ENCODE peak calls at places on chromosome 10, in nine cellular contexts. G is astrocyte of the spinal cord, S is lower leg skin, C is astrocyte, E is Caco-2, T is ascending aorta, V is pancreas, R is mucosa of descending colon, M is endodermal cell. N is an unnamed sample.

GRCh38 chr10:77927343-77928256 is 1.0 kb upstream of the DLG5 start:
- DNase-seq in E (no peak), V (no peak), R (no peak), T (no peak), S (no peak), C (no peak), M (peak), G (no peak), N (no peak)

GRCh38 chr10:18144928-18145327 is 4.7 kb downstream of the CACNB2 start:
- DNase-seq in V (peak), S (no peak), E (no peak), M (no peak), R (peak), C (no peak), T (no peak), G (no peak), N (peak)

GRCh38 chr10:77636286-77636966 is 1.2 kb downstream of the KCNMA1 start:
- DNase-seq in V (peak), E (no peak), S (no peak), G (no peak), R (peak), C (no peak), M (peak), T (no peak), N (no peak)

GRCh38 chr10:112340601-112341000 is 33.3 kb upstream of the ACSL5 start:
- DNase-seq in S (no peak), C (no peak), R (no peak), V (no peak), G (no peak), E (no peak), M (no peak), T (no peak), N (no peak)

GRCh38 chr10:92799591-92799990 is 48.7 kb upstream of the EXOC6 start:
- DNase-seq in R (no peak), S (no peak), M (no peak), V (no peak), E (no peak), G (no peak), T (no peak), C (peak), N (peak)

GRCh38 chr10:86356306-86356705 is 10.3 kb downstream of the GRID1 start:
- DNase-seq in T (no peak), V (no peak), E (no peak), C (no peak), M (no peak), G (no peak), R (no peak), S (no peak), N (no peak)

GRCh38 chr10:21173433-21173963 is 276.4 kb upstream of the NEBL start:
- DNase-seq in M (peak), S (peak), C (no peak), V (peak), G (no peak), T (no peak), E (peak), R (peak), N (no peak)

GRCh38 chr10:62681211-62681940 is 123.1 kb upstream of the ADO start:
- DNase-seq in M (peak), G (no peak), R (peak), E (peak), T (no peak), V (peak), S (no peak), C (peak), N (no peak)

GRCh38 chr10:49598164-49598856 is 11.8 kb upstream of the SLC18A3 start:
- DNase-seq in T (no peak), S (no peak), R (no peak), V (no peak), G (no peak), M (no peak), E (peak), C (no peak), N (no peak)

GRCh38 chr10:114631090-114631677 is 26.9 kb downstream of the ABLIM1 start:
- DNase-seq in R (no peak), V (no peak), M (no peak), E (no peak), T (no peak), S (no peak), C (no peak), G (no peak), N (no peak)
- H3K4me3 ChIP-seq in R (no peak), V (peak), M (peak), E (peak), T (peak), S (peak), C (peak), G (peak), N (peak)

GRCh38 chr10:95176101-95176500 is 17.9 kb upstream of the ACSM6 start:
- DNase-seq in S (no peak), T (no peak), C (no peak), M (no peak), R (no peak), G (no peak), E (no peak), V (no peak), N (no peak)
- TF ChIP-seq CTCF in S (no peak), T (no peak), C (no peak), M (peak), R (no peak), G (no peak), E (no peak), V (no peak), N (no peak)

DNA sequence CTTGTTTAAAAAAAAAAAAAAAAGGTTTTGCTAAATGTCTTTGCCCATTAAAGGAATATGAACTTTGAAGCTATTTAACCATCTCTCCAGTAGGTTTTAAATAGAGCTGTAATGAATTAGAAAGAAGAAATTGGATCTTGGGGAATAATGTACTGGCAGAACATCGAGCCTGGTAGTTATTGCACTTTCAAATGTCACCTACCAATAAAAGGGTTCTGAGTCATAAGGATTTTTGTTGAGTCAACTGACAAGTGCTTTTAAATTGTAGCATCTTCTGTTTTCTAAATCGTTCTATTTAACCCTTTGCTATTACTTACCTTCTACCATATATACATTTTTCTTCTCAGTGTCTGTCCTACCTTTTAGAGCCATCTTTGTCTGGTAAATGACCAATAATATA is 10.7 kb downstream of the CUTC start:
- DNase-seq in M (no peak), R (no peak), G (peak), V (no peak), S (no peak), E (no peak), C (no peak), T (no peak), N (no peak)
- H3K4me3 ChIP-seq in M (no peak), R (no peak), G (no peak), V (no peak), S (no peak), E (no peak), C (no peak), T (no peak), N (no peak)

DNA sequence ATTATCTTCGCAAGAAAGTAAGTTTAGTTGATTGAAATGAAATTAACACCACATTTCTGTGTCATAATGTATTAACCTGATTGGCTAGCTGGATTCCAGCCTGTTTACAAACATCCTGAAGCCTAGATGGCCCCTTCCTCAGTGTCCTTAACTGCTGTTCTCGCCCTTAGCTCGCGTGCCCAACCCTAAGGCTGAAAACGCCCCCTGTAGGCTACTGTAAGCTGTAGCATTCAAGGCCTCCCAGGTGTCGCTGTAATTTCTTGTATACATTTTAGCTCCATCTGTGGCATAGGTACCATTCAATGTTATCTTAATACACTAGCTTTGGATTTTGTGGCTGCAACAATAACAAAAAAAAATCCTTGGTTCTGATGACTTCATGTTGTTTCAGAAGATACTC is 191.6 kb downstream of the MGMT start:
- DNase-seq in R (no peak), E (no peak), G (no peak), S (no peak), C (no peak), V (no peak), M (peak), T (no peak), N (no peak)
- TF ChIP-seq CTCF in R (no peak), E (peak), G (peak), S (no peak), C (peak), V (no peak), M (peak), T (no peak), N (peak)

DNA sequence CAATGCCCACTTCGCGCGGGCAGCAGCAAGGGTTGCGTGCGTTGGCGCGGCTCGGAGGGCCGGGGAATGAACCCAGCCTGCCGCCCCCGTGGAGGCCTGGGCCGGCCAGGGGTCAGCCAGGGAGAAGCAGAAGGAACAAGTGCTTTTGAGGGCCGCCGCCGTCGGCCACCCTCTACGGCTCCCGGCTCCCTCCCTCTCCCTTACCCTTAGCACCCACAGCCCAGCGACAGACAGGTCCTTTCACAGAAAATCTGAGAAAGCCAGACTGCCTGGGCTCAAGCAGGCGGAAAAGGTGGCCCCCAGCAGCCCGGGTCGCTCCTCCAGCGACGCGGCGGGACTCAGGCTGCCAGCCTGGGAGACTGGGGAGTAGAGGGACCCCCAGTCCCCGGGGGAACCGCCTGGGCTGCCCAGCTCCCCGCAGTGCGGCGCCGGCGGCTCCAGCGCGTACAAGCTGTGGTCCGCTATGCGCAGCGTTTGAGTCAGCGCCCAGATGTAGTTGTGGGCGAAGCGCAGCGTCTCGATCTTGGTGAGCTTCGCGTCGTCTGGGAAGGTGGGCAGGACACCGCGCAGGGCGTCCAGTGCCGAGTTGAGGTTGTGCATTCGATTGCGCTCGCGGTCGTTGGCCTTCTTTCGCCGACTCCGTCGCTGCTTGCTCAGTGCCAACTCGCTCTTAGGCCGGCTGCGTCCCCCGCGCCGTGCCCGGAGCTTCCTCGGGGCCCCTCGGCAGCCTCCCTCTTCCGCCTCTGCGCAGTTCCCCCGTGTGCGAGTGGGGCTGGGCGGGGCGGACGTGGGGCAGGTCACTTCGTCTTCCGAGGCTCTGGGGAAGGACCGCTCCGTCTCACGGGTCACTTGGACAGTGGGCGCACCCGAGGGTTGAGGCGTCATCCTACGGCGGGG is 815 bp downstream of the NEUROG3 start:
- DNase-seq in E (no peak), S (peak), R (no peak), M (peak), T (no peak), V (peak), G (no peak), C (no peak), N (no peak)
- H3K4me3 ChIP-seq in E (no peak), S (no peak), R (no peak), M (peak), T (peak), V (no peak), G (no peak), C (no peak), N (no peak)

GRCh38 chr10:119602241-119603095 is 5.7 kb upstream of the TIAL1 start:
- DNase-seq in V (no peak), T (no peak), M (peak), E (no peak), C (no peak), R (no peak), S (no peak), G (no peak), N (peak)
- TF ChIP-seq CTCF in V (no peak), T (peak), M (peak), E (peak), C (no peak), R (no peak), S (no peak), G (peak), N (peak)

DNA sequence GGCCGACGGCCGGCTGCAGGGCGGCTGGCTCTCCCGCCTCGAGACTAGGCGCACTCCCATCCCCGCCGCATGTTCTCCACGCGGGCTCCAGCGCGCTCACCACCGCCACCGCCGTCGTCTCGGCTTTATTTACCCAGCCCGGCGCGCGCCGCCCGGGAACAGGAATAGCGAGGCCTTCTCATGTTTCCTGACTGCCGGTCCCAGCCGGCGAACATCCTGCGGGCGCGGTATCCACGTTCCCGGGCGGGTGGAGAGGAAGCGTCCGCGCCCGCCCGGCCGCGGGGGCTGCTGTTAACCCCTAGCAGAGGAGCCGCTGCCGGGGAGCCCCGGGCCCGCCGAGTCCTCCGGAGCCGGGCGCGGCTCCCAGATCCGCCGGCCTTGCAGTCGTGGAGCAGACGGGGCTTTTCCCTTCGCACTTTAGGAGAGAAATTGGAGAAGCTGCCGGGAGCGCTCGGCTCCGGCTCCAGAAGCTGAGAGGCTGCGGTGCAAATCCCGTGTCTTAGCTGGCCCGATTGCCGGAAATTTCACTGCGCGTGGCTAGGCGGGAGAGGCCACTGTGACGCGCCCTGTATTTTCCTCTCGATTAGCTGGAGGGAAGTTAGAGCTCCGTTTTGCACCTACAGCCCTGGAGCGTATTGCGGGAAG is at the start of gene MKX:
- DNase-seq in M (peak), R (peak), E (no peak), S (peak), V (peak), G (peak), C (peak), T (no peak), N (no peak)
- H3K4me3 ChIP-seq in M (peak), R (no peak), E (peak), S (peak), V (no peak), G (peak), C (peak), T (peak), N (no peak)

GRCh38 chr10:1058017-1058416 is 1.8 kb downstream of the WDR37 start:
- DNase-seq in S (no peak), C (no peak), M (no peak), T (no peak), E (no peak), R (no peak), V (no peak), G (no peak), N (no peak)
- TF ChIP-seq CTCF in S (no peak), C (no peak), M (no peak), T (no peak), E (no peak), R (no peak), V (no peak), G (no peak), N (no peak)

GRCh38 chr10:34801066-34801738 is 13.9 kb downstream of the PARD3 start:
- DNase-seq in C (peak), T (no peak), G (no peak), V (no peak), S (peak), E (no peak), R (no peak), M (peak), N (peak)
- H3K4me3 ChIP-seq in C (no peak), T (no peak), G (no peak), V (no peak), S (no peak), E (no peak), R (no peak), M (peak), N (no peak)

DNA sequence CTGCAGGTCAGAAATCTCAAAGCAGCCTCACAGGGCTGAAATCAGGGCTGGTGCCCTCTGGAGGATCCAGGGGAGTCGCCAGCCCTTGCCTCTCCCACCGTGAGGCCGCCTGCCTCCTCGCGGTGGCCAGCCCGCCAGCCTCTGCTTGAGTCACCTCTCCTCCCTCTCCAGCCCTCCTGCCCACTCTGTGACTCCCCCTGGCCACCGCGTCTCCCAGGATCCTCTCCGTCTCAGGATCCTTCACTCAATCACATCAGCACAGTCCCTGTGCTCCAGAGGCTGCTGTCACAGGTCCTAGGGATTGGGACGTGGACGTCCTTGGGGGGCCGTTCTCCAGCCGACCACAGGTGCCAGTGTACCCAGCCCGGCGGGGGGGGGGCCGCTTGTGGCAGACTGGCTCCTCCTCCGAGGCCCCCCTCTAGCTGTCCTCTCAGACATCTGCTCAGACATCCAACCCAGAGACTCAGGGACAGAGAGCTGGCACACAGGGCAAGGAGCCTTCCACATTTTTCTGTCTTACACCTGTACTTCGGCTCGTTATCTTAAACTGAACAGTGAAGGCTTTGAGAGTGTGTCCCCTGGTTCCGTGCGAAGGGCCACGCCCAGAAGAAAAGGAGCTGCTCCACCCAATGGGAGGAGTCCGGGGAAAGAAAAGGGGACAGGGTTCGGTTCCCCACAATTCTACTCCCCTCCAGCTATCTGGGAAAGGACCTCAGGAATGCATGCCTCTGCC is 9.4 kb upstream of the PPP2R2D start:
- DNase-seq in G (no peak), C (no peak), T (no peak), E (no peak), R (no peak), V (no peak), S (no peak), M (peak), N (no peak)
- TF ChIP-seq CTCF in G (peak), C (no peak), T (no peak), E (no peak), R (no peak), V (no peak), S (no peak), M (peak), N (peak)

N was measured in fibroblast of pulmonary artery.